ENCODE peak calls at places on chromosomes 7 and 10, in eight cellular contexts. M, O, T, U, E, B, Y and L are unnamed samples.
A peak's percentile ranks its signal among the peaks of the same experiment; 100 is the strongest.

GRCh38 chr7:80135306-80136104 is 874 bp downstream of the GNAI1 start:
- DNase-seq in Y (peak; percentile 49), E (no peak), M (no peak), B (no peak), O (peak; percentile 57), T (no peak), U (peak; percentile 29), L (peak; percentile 38)

GRCh38 chr7:46933596-46933995 is 648.3 kb downstream of the TNS3 start:
- DNase-seq in E (no peak), B (no peak), M (no peak), Y (no peak), T (no peak), U (no peak), O (no peak), L (no peak)

GRCh38 chr10:74223755-74224530 is 72.9 kb downstream of the ADK start:
- DNase-seq in E (no peak), T (no peak), Y (no peak), O (no peak), M (no peak), B (no peak), U (no peak), L (no peak)

GRCh38 chr10:75404335-75405200 is 3.0 kb upstream of the ZNF503 start:
- DNase-seq in B (no peak), T (no peak), O (peak; percentile 75), M (no peak), Y (peak; percentile 80), U (peak; percentile 58), E (no peak), L (no peak)

GRCh38 chr7:118182618-118183253 is 1.2 kb upstream of the LSM8 start:
- DNase-seq in O (no peak), U (no peak), B (no peak), T (no peak), M (no peak), Y (no peak), E (no peak), L (no peak)

GRCh38 chr7:55546826-55547225 is 25.5 kb downstream of the VOPP1 start:
- DNase-seq in E (peak; percentile 91), T (no peak), B (no peak), M (peak; percentile 72), Y (peak; percentile 43), O (peak; percentile 31), U (no peak), L (no peak)

GRCh38 chr7:2738110-2738509 is 50.1 kb downstream of the AMZ1 start:
- DNase-seq in Y (peak; percentile 23), E (no peak), O (no peak), T (no peak), B (no peak), U (no peak), M (peak; percentile 70), L (no peak)

GRCh38 chr10:118983263-118983662 is 46.3 kb upstream of the NANOS1 start:
- DNase-seq in Y (no peak), M (no peak), U (no peak), B (no peak), E (no peak), O (no peak), T (no peak), L (no peak)

GRCh38 chr7:28389504-28390385 is 22.6 kb upstream of the CREB5 start:
- DNase-seq in O (peak; percentile 86), T (no peak), Y (no peak), M (no peak), E (no peak), B (peak; percentile 52), U (peak; percentile 65), L (peak; percentile 55)

GRCh38 chr10:12984165-12984747 is 17.3 kb downstream of the CCDC3 start:
- DNase-seq in Y (no peak), O (no peak), E (no peak), T (no peak), B (no peak), M (no peak), U (no peak), L (no peak)

GRCh38 chr10:105210546-105210945 is 569.5 kb downstream of the SORCS3 start:
- DNase-seq in B (no peak), T (no peak), E (no peak), M (no peak), Y (no peak), U (no peak), O (no peak), L (no peak)

GRCh38 chr10:102322914-102323313 is 72.6 kb upstream of the NFKB2 start:
- DNase-seq in Y (no peak), U (no peak), E (no peak), B (no peak), O (no peak), M (no peak), T (peak; percentile 23), L (no peak)

GRCh38 chr7:100153713-100154519 is 4.6 kb downstream of the TRAPPC14 start:
- DNase-seq in O (no peak), E (no peak), U (no peak), Y (no peak), T (no peak), B (peak; percentile 64), M (no peak), L (no peak)
- H3K4me1 ChIP-seq in O (peaks cover 15% of the 10 kb centered on the region), E (no peaks in the 10 kb centered on the region), U (peaks cover 15% of the 10 kb centered on the region), Y (peaks cover 3% of the 10 kb centered on the region), T (peaks cover 44% of the 10 kb centered on the region), B (peaks cover 76% of the 10 kb centered on the region), M (no peaks in the 10 kb centered on the region), L (peaks cover 15% of the 10 kb centered on the region)

GRCh38 chr7:70456729-70457128 is 675.2 kb upstream of the GALNT17 start:
- DNase-seq in T (no peak), M (no peak), B (no peak), Y (no peak), U (no peak), O (no peak), E (no peak), L (no peak)
- H3K4me1 ChIP-seq in T (peaks cover 6% of the 10 kb centered on the region), M (no peaks in the 10 kb centered on the region), B (no peaks in the 10 kb centered on the region), Y (peaks cover 3% of the 10 kb centered on the region), U (peaks cover 32% of the 10 kb centered on the region), O (peaks cover 25% of the 10 kb centered on the region), E (no peaks in the 10 kb centered on the region), L (peaks cover 16% of the 10 kb centered on the region)

GRCh38 chr10:95275726-95276366 is 15.0 kb downstream of the PDLIM1 start:
- DNase-seq in E (no peak), T (no peak), U (no peak), M (no peak), O (no peak), Y (no peak), B (no peak), L (no peak)
- H3K4me1 ChIP-seq in E (peaks cover 10% of the 10 kb centered on the region), T (no peaks in the 10 kb centered on the region), U (no peaks in the 10 kb centered on the region), M (peaks cover 68% of the 10 kb centered on the region), O (peaks cover 53% of the 10 kb centered on the region), Y (no peaks in the 10 kb centered on the region), B (peaks cover 18% of the 10 kb centered on the region), L (no peaks in the 10 kb centered on the region)

GRCh38 chr7:143388051-143388450 is 6.9 kb downstream of the ZYX start:
- DNase-seq in Y (no peak), E (peak; percentile 71), O (no peak), T (no peak), B (no peak), M (no peak), U (no peak), L (no peak)

GRCh38 chr7:143385891-143386781 is 5.0 kb downstream of the ZYX start:
- DNase-seq in Y (peak; percentile 66), O (no peak), E (peak; percentile 68), B (no peak), M (no peak), T (peak; percentile 44), U (no peak), L (no peak)

GRCh38 chr7:143389316-143390097 is 8.4 kb downstream of the ZYX start:
- DNase-seq in T (no peak), E (peak; percentile 70), M (no peak), B (no peak), Y (no peak), U (no peak), O (no peak), L (no peak)

GRCh38 chr7:143388491-143389101 is 7.5 kb downstream of the ZYX start:
- DNase-seq in O (no peak), B (no peak), E (no peak), T (no peak), Y (no peak), U (no peak), M (no peak), L (no peak)

DNA sequence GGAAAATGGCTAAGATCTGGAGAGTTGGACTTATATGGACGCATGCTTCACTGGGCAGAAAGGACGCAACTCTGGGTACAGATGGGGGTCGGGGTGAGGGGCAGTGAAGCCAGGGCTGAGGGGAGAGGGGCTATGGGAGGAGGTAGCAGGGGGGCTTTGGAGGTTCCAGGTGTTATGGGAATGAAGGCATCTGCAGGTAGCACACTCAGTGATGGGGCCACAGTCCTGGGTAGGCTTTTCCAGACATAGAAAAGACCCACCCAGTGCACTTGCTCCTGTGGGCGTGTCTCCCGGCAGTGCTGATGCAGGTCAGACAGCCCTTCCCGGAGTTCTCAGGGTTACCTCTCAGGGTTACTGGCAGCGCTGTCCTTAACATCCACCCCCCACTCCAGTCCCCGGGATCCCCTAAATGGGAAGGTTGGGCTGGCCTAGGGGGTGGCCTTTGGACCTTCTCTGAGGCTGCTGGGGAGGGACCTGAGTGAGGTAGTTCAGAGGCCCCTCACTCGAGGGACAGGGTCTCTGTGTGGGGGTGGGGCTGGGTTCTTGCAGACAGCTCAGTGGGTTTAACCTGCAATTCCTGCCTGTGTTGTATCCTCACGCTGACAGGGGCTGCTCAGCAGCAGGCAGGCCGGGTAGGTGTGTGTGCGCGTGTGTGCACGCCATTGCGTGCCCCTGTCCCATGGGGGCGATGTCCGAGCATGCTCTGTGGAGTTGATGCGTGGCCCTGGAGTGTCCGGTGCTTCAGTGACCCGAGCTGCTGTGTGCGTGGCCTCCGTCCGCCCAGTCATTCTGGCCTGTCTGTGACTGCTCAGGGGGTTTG is 6.2 kb downstream of the ZYX start:
- DNase-seq in Y (no peak), E (peak; percentile 75), T (no peak), U (no peak), M (no peak), O (no peak), B (peak; percentile 42), L (no peak)
- H3K4me1 ChIP-seq in Y (peaks cover 37% of the 10 kb centered on the region), E (peaks cover 4% of the 10 kb centered on the region), T (peaks cover 55% of the 10 kb centered on the region), U (peaks cover 2% of the 10 kb centered on the region), M (peaks cover 37% of the 10 kb centered on the region), O (peaks cover 45% of the 10 kb centered on the region), B (peaks cover 35% of the 10 kb centered on the region), L (peaks cover 9% of the 10 kb centered on the region)